ENCODE peak calls at places on chromosomes 6 and 20, in six cellular contexts. I, H, T, Q, U and E are unnamed samples.

GRCh38 chr6:56416247-56416646 is 168.9 kb upstream of the COL21A1 start:
- DNase-seq in Q (no peak), T (no peak), I (no peak), U (no peak), H (peak), E (no peak)

GRCh38 chr6:70663881-70664466 is 3.7 kb upstream of the SMAP1 start:
- DNase-seq in I (no peak), T (no peak), H (no peak), Q (no peak), U (no peak), E (no peak)

GRCh38 chr6:3850451-3851203 is 1.5 kb downstream of the FAM50B start:
- DNase-seq in Q (no peak), T (peak), I (no peak), U (peak), H (no peak), E (no peak)

GRCh38 chr6:105786890-105787655 is 299.1 kb upstream of the PRDM1 start:
- DNase-seq in I (no peak), U (no peak), Q (no peak), T (no peak), H (no peak), E (no peak)

GRCh38 chr6:131400782-131401496 is 172.1 kb upstream of the ARG1 start:
- DNase-seq in I (no peak), Q (no peak), H (no peak), U (no peak), T (no peak), E (peak)

GRCh38 chr6:116764557-116764960 is 960 bp downstream of the FAM162B start:
- DNase-seq in T (no peak), I (peak), Q (peak), H (no peak), U (peak), E (no peak)

GRCh38 chr6:34592208-34592952 is 36.3 kb upstream of the SPDEF start:
- DNase-seq in I (no peak), T (no peak), Q (no peak), H (no peak), U (no peak), E (no peak)

GRCh38 chr6:54617730-54618129 is 228.8 kb upstream of the FAM83B start:
- DNase-seq in U (no peak), I (peak), Q (no peak), H (peak), T (no peak), E (no peak)

GRCh38 chr6:40436685-40437604 is 150.2 kb downstream of the LRFN2 start:
- DNase-seq in Q (no peak), T (no peak), I (no peak), U (peak), H (peak), E (no peak)

GRCh38 chr6:134422426-134423231 is 104.7 kb upstream of the SGK1 start:
- DNase-seq in H (peak), T (no peak), U (no peak), I (peak), Q (no peak), E (no peak)

GRCh38 chr6:154567695-154568220 is 57.3 kb upstream of the CNKSR3 start:
- DNase-seq in U (no peak), H (no peak), T (no peak), I (no peak), Q (no peak), E (no peak)

GRCh38 chr6:158536891-158537798 is 22.7 kb upstream of the TMEM181 start:
- DNase-seq in U (no peak), Q (peak), H (peak), I (no peak), T (no peak), E (no peak)

GRCh38 chr20:56859751-56860366 is 230.8 kb downstream of the TFAP2C start:
- DNase-seq in H (no peak), I (no peak), T (no peak), Q (peak), U (no peak), E (no peak)

GRCh38 chr6:32177182-32177787 is 920 bp upstream of the RNF5 start:
- DNase-seq in H (no peak), U (no peak), I (no peak), Q (no peak), T (peak), E (no peak)

GRCh38 chr6:122476131-122476530 is 4.5 kb upstream of the SERINC1 start:
- DNase-seq in U (no peak), Q (no peak), T (peak), H (peak), I (peak), E (peak)

GRCh38 chr20:43977962-43978361 is 63.3 kb downstream of the TOX2 start:
- DNase-seq in H (no peak), I (no peak), Q (no peak), U (no peak), T (no peak), E (no peak)

GRCh38 chr6:111711989-111712388 is 106.3 kb upstream of the TRAF3IP2 start:
- DNase-seq in Q (no peak), U (no peak), H (no peak), T (no peak), I (no peak), E (no peak)

GRCh38 chr6:79385893-79386292 is 151.3 kb downstream of the LCA5 start:
- DNase-seq in T (no peak), U (no peak), Q (no peak), I (no peak), H (peak), E (no peak)

GRCh38 chr6:152821525-152821924 is 70.9 kb downstream of the VIP start:
- DNase-seq in T (no peak), U (no peak), H (no peak), Q (peak), I (no peak), E (no peak)

GRCh38 chr6:32113386-32114352 is 4.5 kb upstream of the TNXB start:
- DNase-seq in U (peak), T (no peak), Q (peak), H (peak), I (peak), E (no peak)

GRCh38 chr20:22763257-22763906 is 179.0 kb upstream of the FOXA2 start:
- DNase-seq in I (peak), Q (no peak), H (no peak), U (peak), T (no peak), E (no peak)

GRCh38 chr6:42367353-42368011 is 84.2 kb downstream of the TRERF1 start:
- DNase-seq in H (no peak), Q (no peak), T (peak), U (no peak), I (peak), E (peak)

GRCh38 chr6:3195377-3195694 is 32.1 kb downstream of the TUBB2B start:
- DNase-seq in I (no peak), T (no peak), H (no peak), Q (no peak), U (no peak), E (no peak)

GRCh38 chr6:36780517-36781210 is 58.6 kb downstream of the CPNE5 start:
- DNase-seq in T (peak), U (peak), I (no peak), H (no peak), Q (no peak), E (peak)

GRCh38 chr6:122678841-122679240 is 68.6 kb downstream of the PKIB start:
- DNase-seq in I (no peak), U (no peak), H (no peak), T (no peak), Q (no peak), E (no peak)

GRCh38 chr6:157990321-157991066 is 8.8 kb downstream of the SYNJ2 start:
- DNase-seq in H (peak), U (no peak), T (peak), I (no peak), Q (no peak), E (peak)

GRCh38 chr20:61118429-61119224 is 133.4 kb upstream of the CDH4 start:
- DNase-seq in T (no peak), I (peak), U (no peak), H (peak), Q (no peak), E (no peak)

GRCh38 chr20:25040438-25040831 is 17.5 kb downstream of the ACSS1 start:
- DNase-seq in Q (no peak), U (peak), I (peak), T (no peak), H (peak), E (no peak)

GRCh38 chr6:139166238-139166955 is 31.5 kb downstream of the HECA start:
- DNase-seq in Q (no peak), T (no peak), H (no peak), U (no peak), I (no peak), E (no peak)

GRCh38 chr20:59923514-59923913 is 9.9 kb downstream of the SYCP2 start:
- DNase-seq in I (no peak), Q (no peak), T (no peak), U (no peak), H (no peak), E (no peak)

GRCh38 chr6:127100510-127101140 is 17.8 kb upstream of the RSPO3 start:
- DNase-seq in H (peak), T (peak), U (no peak), Q (no peak), I (no peak), E (peak)

GRCh38 chr6:138662474-138662873 is 111.1 kb upstream of the CCDC28A start:
- DNase-seq in U (no peak), T (no peak), Q (no peak), I (no peak), H (peak), E (no peak)

GRCh38 chr20:62999580-62999979 is 7.2 kb downstream of the BHLHE23 start:
- DNase-seq in H (no peak), I (no peak), U (no peak), Q (no peak), T (no peak), E (no peak)

GRCh38 chr6:36949636-36950035 is 4.9 kb upstream of the PI16 start:
- DNase-seq in I (peak), H (peak), Q (no peak), T (no peak), U (no peak), E (no peak)

GRCh38 chr20:33909331-33909921 is 84.3 kb upstream of the RALY start:
- DNase-seq in H (peak), T (no peak), I (peak), U (no peak), Q (no peak), E (no peak)

GRCh38 chr6:137705166-137706064 is 161.6 kb upstream of the TNFAIP3 start:
- DNase-seq in Q (peak), H (peak), U (peak), T (peak), I (peak), E (peak)

GRCh38 chr6:48775157-48775556 is 664.2 kb upstream of the PTCHD4 start:
- DNase-seq in Q (no peak), I (peak), U (no peak), H (no peak), T (no peak), E (no peak)